ENCODE peak calls at places on chromosomes 12 and 14, in eight cellular contexts. K is mammary epithelial cell, E is neural progenitor cell, Q is fibroblast of lung, I is astrocyte, N is PC-9, W is GM23248, G is H1. F is an unnamed sample.
A peak's percentile ranks its signal among the peaks of the same experiment; 100 is the strongest.

GRCh38 chr12:64826234-64826633 is 1.8 kb downstream of the TBC1D30 start:
- DNase-seq in K (peak; percentile 34), E (peak; percentile 90), Q (peak; percentile 60), I (peak; percentile 44), N (no peak), W (peak; percentile 61), G (peak; percentile 86), F (peak; percentile 78)

GRCh38 chr12:90970471-90970870 is 15.5 kb upstream of the CCER1 start:
- DNase-seq in K (peak; percentile 12), E (no peak), Q (no peak), I (no peak), N (no peak), W (peak; percentile 11), G (no peak), F (no peak)

GRCh38 chr14:58919262-58919661 is 269.2 kb upstream of the DAAM1 start:
- DNase-seq in K (no peak), E (peak; percentile 27), Q (no peak), I (no peak), N (no peak), W (peak; percentile 42), G (no peak), F (no peak)

GRCh38 chr14:99734406-99735051 is 50.4 kb downstream of the CYP46A1 start:
- DNase-seq in K (no peak), E (no peak), Q (no peak), I (no peak), N (no peak), W (no peak), G (no peak), F (no peak)

GRCh38 chr14:36580141-36580855 is 2.1 kb downstream of the NKX2-8 start:
- DNase-seq in K (no peak), E (peak; percentile 48), Q (no peak), I (no peak), N (no peak), W (no peak), G (peak; percentile 68), F (no peak)

GRCh38 chr12:32312049-32312670 is 87.2 kb upstream of the FGD4 start:
- DNase-seq in K (peak; percentile 45), E (peak; percentile 68), Q (peak; percentile 84), I (peak; percentile 55), N (no peak), W (peak; percentile 81), G (no peak), F (peak; percentile 81)

GRCh38 chr12:123063535-123063934 is 83.1 kb downstream of the ARL6IP4 start:
- DNase-seq in K (no peak), E (peak; percentile 77), Q (peak; percentile 32), I (no peak), N (no peak), W (peak; percentile 35), G (peak; percentile 73), F (peak; percentile 43)

GRCh38 chr14:22977684-22978486 is 4.5 kb downstream of the AJUBA start:
- DNase-seq in K (peak; percentile 38), E (peak; percentile 97), Q (peak; percentile 68), I (peak; percentile 62), N (peak; percentile 83), W (peak; percentile 71), G (peak; percentile 77), F (peak; percentile 93)

GRCh38 chr14:95059126-95059525 is 98.2 kb downstream of the DICER1 start:
- DNase-seq in K (no peak), E (no peak), Q (no peak), I (no peak), N (no peak), W (no peak), G (no peak), F (no peak)

GRCh38 chr12:2326470-2326869 is 273.7 kb downstream of the CACNA1C start:
- DNase-seq in K (no peak), E (no peak), Q (no peak), I (no peak), N (no peak), W (no peak), G (no peak), F (no peak)

GRCh38 chr14:62778847-62779246 is 266.4 kb downstream of the KCNH5 start:
- DNase-seq in K (peak; percentile 49), E (no peak), Q (peak; percentile 81), I (peak; percentile 46), N (no peak), W (no peak), G (no peak), F (no peak)

GRCh38 chr12:67621112-67621511 is 27.4 kb upstream of the DYRK2 start:
- DNase-seq in K (peak; percentile 24), E (no peak), Q (no peak), I (no peak), N (no peak), W (no peak), G (no peak), F (no peak)

GRCh38 chr12:90253674-90254181 is 545.1 kb upstream of the ATP2B1 start:
- DNase-seq in K (peak; percentile 97), E (no peak), Q (peak; percentile 78), I (peak; percentile 94), N (peak; percentile 60), W (peak; percentile 91), G (no peak), F (peak; percentile 49)

GRCh38 chr12:49507139-49507538 is 31.7 kb upstream of the KCNH3 start:
- DNase-seq in K (peak; percentile 66), E (no peak), Q (peak; percentile 87), I (peak; percentile 97), N (no peak), W (peak; percentile 79), G (no peak), F (no peak)

GRCh38 chr12:49505672-49506071 is 33.2 kb upstream of the KCNH3 start:
- DNase-seq in K (peak; percentile 55), E (no peak), Q (peak; percentile 39), I (peak; percentile 12), N (no peak), W (peak; percentile 47), G (no peak), F (no peak)

GRCh38 chr12:49512541-49512940 is 26.3 kb upstream of the KCNH3 start:
- DNase-seq in K (no peak), E (no peak), Q (no peak), I (no peak), N (no peak), W (no peak), G (no peak), F (no peak)

GRCh38 chr12:49515266-49515665 is 23.6 kb upstream of the KCNH3 start:
- DNase-seq in K (peak; percentile 73), E (no peak), Q (peak; percentile 83), I (peak; percentile 89), N (no peak), W (peak; percentile 91), G (no peak), F (no peak)

GRCh38 chr12:49511410-49511809 is 27.4 kb upstream of the KCNH3 start:
- DNase-seq in K (peak; percentile 84), E (no peak), Q (no peak), I (peak; percentile 20), N (no peak), W (no peak), G (no peak), F (no peak)
- H3K4me1 ChIP-seq in K (peaks cover 32% of the 10 kb centered on the region), E (no peaks in the 10 kb centered on the region), Q (peaks cover 4% of the 10 kb centered on the region), I (peaks cover 25% of the 10 kb centered on the region), N (peaks cover 11% of the 10 kb centered on the region), W (peaks cover 22% of the 10 kb centered on the region), G (no peaks in the 10 kb centered on the region), F (no peaks in the 10 kb centered on the region)

DNA sequence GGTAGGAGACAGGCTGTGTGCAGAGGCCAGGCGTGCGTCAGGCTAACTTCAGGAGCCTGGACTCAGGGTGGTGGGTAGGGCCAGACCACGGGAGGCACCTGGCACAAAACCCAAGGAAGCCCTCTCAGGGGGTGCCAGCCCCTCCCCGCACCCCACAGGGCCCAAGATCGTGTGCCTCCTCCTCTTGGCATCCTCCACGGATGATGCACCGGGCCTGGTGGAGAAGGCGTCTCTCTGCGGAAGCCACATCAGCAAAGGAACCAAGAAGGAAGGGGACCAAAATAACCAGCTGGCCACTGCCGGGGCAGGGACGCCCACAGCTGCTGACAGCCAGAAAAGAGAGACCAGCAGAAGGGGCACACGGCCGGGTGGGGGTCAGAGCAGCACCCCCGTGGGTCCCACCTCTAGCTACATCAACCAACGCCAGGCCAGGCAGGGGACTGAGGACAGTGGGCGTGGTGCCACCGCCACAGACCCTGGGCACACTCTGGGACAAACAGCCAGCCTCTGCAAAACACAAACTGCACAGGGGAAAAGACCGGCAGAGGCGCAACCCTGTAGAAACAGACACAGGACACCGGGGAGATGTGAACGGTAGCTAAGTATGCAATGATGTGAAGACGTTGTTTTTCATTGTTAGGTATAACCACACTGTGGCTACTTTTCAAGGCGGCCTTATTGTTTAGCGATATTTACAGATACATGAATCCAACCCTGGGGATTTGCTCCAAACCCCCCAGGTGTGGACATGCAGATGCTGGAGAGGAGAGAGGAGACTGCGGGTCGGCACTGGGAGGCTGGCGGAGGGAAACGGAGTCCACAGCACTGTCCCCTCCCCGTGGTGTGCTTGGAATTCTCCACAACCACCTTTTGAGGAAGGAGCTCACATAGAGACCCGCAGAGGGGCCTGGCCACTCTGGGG is 26.1 kb upstream of the C14orf180 start:
- DNase-seq in K (no peak), E (no peak), Q (no peak), I (no peak), N (no peak), W (no peak), G (no peak), F (no peak)
- TF ChIP-seq EZH2 in K (no peak), E (no peak), Q (no peak), I (no peak), N (no peak), W (no peak), G (no peak), F (no peak)

DNA sequence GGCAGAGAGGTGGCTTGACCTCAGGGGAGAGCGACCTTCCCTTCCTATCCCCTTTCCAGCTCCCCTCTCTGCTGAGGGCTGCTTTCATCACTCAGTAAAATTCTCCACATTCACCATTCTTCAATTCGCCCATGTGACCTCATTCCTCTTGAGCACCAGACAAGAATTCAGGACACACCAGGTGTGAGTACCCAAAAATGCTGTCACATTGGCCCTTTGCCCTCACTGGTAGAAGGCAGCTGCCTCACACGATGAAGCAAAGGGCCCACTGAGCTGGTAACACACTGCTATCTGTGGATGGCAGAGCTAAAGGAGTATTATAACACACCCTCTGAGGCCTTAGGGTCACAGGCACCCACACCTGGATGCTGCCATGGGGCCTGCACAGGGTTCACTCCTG is 59.7 kb downstream of the SSH1 start:
- DNase-seq in K (no peak), E (no peak), Q (no peak), I (no peak), N (no peak), W (no peak), G (no peak), F (no peak)
- H3K4me1 ChIP-seq in K (peaks cover 7% of the 10 kb centered on the region), E (peaks cover 14% of the 10 kb centered on the region), Q (peaks cover 28% of the 10 kb centered on the region), I (peaks cover 30% of the 10 kb centered on the region), N (no peaks in the 10 kb centered on the region), W (peaks cover 28% of the 10 kb centered on the region), G (peaks cover 2% of the 10 kb centered on the region), F (peaks cover 12% of the 10 kb centered on the region)

GRCh38 chr12:44509471-44509870 is 366.6 kb downstream of the NELL2 start:
- DNase-seq in K (no peak), E (peak; percentile 56), Q (no peak), I (peak; percentile 0), N (no peak), W (no peak), G (no peak), F (no peak)

GRCh38 chr12:44504799-44505198 is 371.3 kb downstream of the NELL2 start:
- DNase-seq in K (no peak), E (no peak), Q (no peak), I (no peak), N (no peak), W (no peak), G (no peak), F (no peak)

GRCh38 chr12:44511289-44511688 is 364.8 kb downstream of the NELL2 start:
- DNase-seq in K (no peak), E (no peak), Q (no peak), I (no peak), N (no peak), W (no peak), G (no peak), F (no peak)

GRCh38 chr12:44507471-44507870 is 368.6 kb downstream of the NELL2 start:
- DNase-seq in K (no peak), E (no peak), Q (no peak), I (no peak), N (no peak), W (no peak), G (no peak), F (no peak)

GRCh38 chr12:44510510-44510909 is 365.6 kb downstream of the NELL2 start:
- DNase-seq in K (no peak), E (no peak), Q (no peak), I (no peak), N (no peak), W (no peak), G (no peak), F (no peak)
- TF ChIP-seq EZH2 in K (no peak), E (no peak), Q (no peak), I (no peak), N (no peak), W (no peak), G (no peak), F (no peak)